ENCODE peak calls at places on chromosomes 4 and X, in six cellular contexts. I is CD8-positive, alpha-beta T cell; Q is pancreas; S is esophagus squamous epithelium; A is tibial artery; B is MM.1S. H is an unnamed sample.

GRCh38 chr4:20615492-20616136 is 84.6 kb upstream of the PACRGL start:
- DNase-seq in I (no peak), Q (no peak), S (no peak), A (no peak), B (no peak), H (no peak)

GRCh38 chrX:71912156-71912555 is 1.5 kb downstream of the NHSL2 start:
- DNase-seq in I (no peak), Q (no peak), S (no peak), A (no peak), B (no peak), H (no peak)

GRCh38 chr4:8840006-8840793 is 31.4 kb downstream of the HMX1 start:
- DNase-seq in I (peak; percentile 2), Q (no peak), S (no peak), A (peak; percentile 10), B (no peak), H (no peak)

GRCh38 chr4:4647041-4647440 is 105.2 kb upstream of the STX18 start:
- DNase-seq in I (no peak), Q (no peak), S (no peak), A (no peak), B (no peak), H (no peak)

GRCh38 chrX:119990409-119990994 is 47.0 kb upstream of the NKAP start:
- DNase-seq in I (no peak), Q (peak; percentile 54), S (no peak), A (no peak), B (peak; percentile 12), H (no peak)

GRCh38 chr4:100977746-100978397 is 369.5 kb downstream of the PPP3CA start:
- DNase-seq in I (no peak), Q (no peak), S (no peak), A (no peak), B (no peak), H (peak; percentile 62)

GRCh38 chr4:40357738-40358137 is 22.6 kb downstream of the CHRNA9 start:
- DNase-seq in I (no peak), Q (no peak), S (no peak), A (no peak), B (no peak), H (no peak)

GRCh38 chr4:1523506-1523905 is 117.3 kb upstream of the NKX1-1 start:
- DNase-seq in I (no peak), Q (no peak), S (no peak), A (no peak), B (no peak), H (no peak)

GRCh38 chrX:152897216-152898144 is at the start of gene ZNF185:
- DNase-seq in I (no peak), Q (peak; percentile 66), S (no peak), A (no peak), B (no peak), H (peak; percentile 68)

GRCh38 chr4:62260256-62260655 is 1060.1 kb downstream of the ADGRL3 start:
- DNase-seq in I (no peak), Q (no peak), S (no peak), A (no peak), B (no peak), H (no peak)

GRCh38 chr4:83284161-83285021 is at the start of gene COQ2:
- DNase-seq in I (peak; percentile 96), Q (peak; percentile 95), S (peak; percentile 74), A (peak; percentile 95), B (peak; percentile 95), H (peak; percentile 93)

GRCh38 chr4:51906167-51906647 is 63.3 kb downstream of the DCUN1D4 start:
- DNase-seq in I (no peak), Q (no peak), S (no peak), A (no peak), B (no peak), H (no peak)

GRCh38 chr4:176883681-176884418 is 91.1 kb upstream of the VEGFC start:
- DNase-seq in I (no peak), Q (no peak), S (no peak), A (no peak), B (no peak), H (no peak)

GRCh38 chr4:69849297-69849696 is 10.6 kb downstream of the SULT1E1 start:
- DNase-seq in I (no peak), Q (no peak), S (no peak), A (no peak), B (no peak), H (no peak)

GRCh38 chrX:110268875-110269274 is 49.0 kb downstream of the AMMECR1 start:
- DNase-seq in I (no peak), Q (no peak), S (no peak), A (no peak), B (no peak), H (no peak)

GRCh38 chr4:183638436-183638835 is 20.5 kb downstream of the RWDD4 start:
- DNase-seq in I (no peak), Q (no peak), S (no peak), A (no peak), B (no peak), H (no peak)
- H3K27ac ChIP-seq in I (no peak overlapping the region), Q (no peak overlapping the region), S (peak overlapping the region; percentile 34), A (peak overlapping the region; percentile 66), B (no peak overlapping the region), H (no peak overlapping the region)

GRCh38 chrX:56068274-56068758 is 163.8 kb upstream of the KLF8 start:
- DNase-seq in I (no peak), Q (no peak), S (no peak), A (no peak), B (peak; percentile 75), H (no peak)
- H3K4me3 ChIP-seq in I (no peak overlapping the region), Q (no peak overlapping the region), S (no peak overlapping the region), A (no peak overlapping the region), B (no peak overlapping the region), H (no peak overlapping the region)

GRCh38 chrX:154354013-154354412 is 20.4 kb downstream of the FLNA start:
- DNase-seq in I (no peak), Q (peak; percentile 13), S (no peak), A (no peak), B (no peak), H (no peak)

GRCh38 chrX:154353172-154353843 is 21.1 kb downstream of the FLNA start:
- DNase-seq in I (no peak), Q (peak; percentile 13), S (no peak), A (no peak), B (no peak), H (no peak)

GRCh38 chrX:154355094-154355775 is 19.2 kb downstream of the FLNA start:
- DNase-seq in I (no peak), Q (peak; percentile 18), S (no peak), A (no peak), B (no peak), H (no peak)

GRCh38 chrX:154355776-154356140 is 18.7 kb downstream of the FLNA start:
- DNase-seq in I (no peak), Q (no peak), S (no peak), A (no peak), B (no peak), H (no peak)

GRCh38 chrX:154354516-154354915 is 19.9 kb downstream of the FLNA start:
- DNase-seq in I (no peak), Q (peak; percentile 11), S (no peak), A (no peak), B (no peak), H (no peak)
- H3K27ac ChIP-seq in I (no peak overlapping the region), Q (no peak overlapping the region), S (peak overlapping the region; percentile 33), A (peak overlapping the region; percentile 28), B (no peak overlapping the region), H (no peak overlapping the region)

DNA sequence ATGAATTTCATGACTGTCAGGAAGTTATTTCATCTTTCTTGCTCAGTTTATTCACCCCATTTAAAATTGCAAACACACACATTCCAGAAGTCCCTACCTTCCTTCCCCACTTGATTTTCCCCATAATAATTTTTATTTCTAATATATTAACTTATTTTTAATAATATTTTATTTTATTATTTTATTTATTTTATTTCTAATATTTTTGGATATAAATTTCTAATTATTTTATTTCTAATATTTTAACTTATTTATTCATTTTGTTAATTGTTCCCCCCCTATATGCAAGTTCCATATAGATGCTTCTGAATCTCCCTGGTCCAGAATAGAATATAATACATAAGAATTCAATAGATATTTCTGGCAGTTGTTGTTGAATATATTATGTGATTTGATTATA is 293.7 kb upstream of the CPEB2 start:
- DNase-seq in I (no peak), Q (no peak), S (no peak), A (no peak), B (no peak), H (no peak)
- H3K4me3 ChIP-seq in I (no peak overlapping the region), Q (no peak overlapping the region), S (no peak overlapping the region), A (no peak overlapping the region), B (no peak overlapping the region), H (no peak overlapping the region)

DNA sequence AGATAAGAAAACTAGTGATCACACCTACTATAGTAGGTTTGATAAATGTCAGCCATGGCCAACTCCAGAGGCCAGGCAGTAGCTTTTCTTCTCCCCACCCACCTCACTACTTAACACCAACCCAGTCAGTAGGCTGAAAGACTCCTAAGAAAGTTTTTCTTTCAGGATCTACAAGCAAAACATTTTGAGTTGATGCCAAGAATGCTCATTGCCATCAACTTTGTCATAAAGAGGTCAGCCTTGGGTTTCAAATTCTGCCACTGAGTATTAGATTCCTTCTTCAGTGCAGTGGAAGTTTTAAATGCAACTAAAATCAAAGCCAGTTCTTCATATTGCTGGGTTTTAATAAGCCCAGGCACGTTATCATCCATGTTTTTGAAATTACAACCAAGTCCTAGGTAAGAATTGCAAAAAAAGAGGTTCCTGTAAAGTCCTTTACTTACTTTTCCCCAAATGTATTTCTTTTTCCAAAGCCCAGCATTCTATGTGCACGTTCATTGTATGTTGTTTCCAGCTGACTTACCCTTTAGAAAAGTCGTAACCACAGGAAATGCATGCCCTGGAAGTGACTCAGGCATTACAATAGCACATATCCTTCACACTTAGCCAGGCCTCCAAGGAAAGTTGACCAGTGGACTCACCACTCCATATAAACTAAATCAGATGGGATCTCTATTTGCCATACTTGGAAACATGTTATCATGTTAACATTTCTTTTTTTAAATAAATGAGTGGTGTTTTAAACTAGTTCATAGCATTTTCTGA is 229.9 kb downstream of the SOX3 start:
- DNase-seq in I (no peak), Q (no peak), S (no peak), A (no peak), B (no peak), H (no peak)
- H3K27ac ChIP-seq in I (no peak overlapping the region), Q (no peak overlapping the region), S (no peak overlapping the region), A (no peak overlapping the region), B (no peak overlapping the region), H (no peak overlapping the region)

GRCh38 chrX:10280061-10280460 is 123.3 kb downstream of the CLCN4 start:
- DNase-seq in I (no peak), Q (no peak), S (no peak), A (no peak), B (no peak), H (no peak)

GRCh38 chrX:10278716-10279115 is 121.9 kb downstream of the CLCN4 start:
- DNase-seq in I (no peak), Q (no peak), S (no peak), A (no peak), B (no peak), H (no peak)

GRCh38 chrX:10288400-10288799 is 131.6 kb downstream of the CLCN4 start:
- DNase-seq in I (no peak), Q (no peak), S (no peak), A (no peak), B (no peak), H (no peak)

GRCh38 chrX:10286195-10286594 is 129.4 kb downstream of the CLCN4 start:
- DNase-seq in I (no peak), Q (no peak), S (no peak), A (no peak), B (no peak), H (no peak)

GRCh38 chrX:10282490-10282889 is 125.7 kb downstream of the CLCN4 start:
- DNase-seq in I (no peak), Q (no peak), S (no peak), A (no peak), B (no peak), H (no peak)
- H3K4me3 ChIP-seq in I (no peak overlapping the region), Q (no peak overlapping the region), S (no peak overlapping the region), A (no peak overlapping the region), B (no peak overlapping the region), H (no peak overlapping the region)